ENCODE peak calls at places on chromosomes 5 and 9, in five cellular contexts. U is ascending aorta, O is stomach, T is HCT116, L is A549. J is an unnamed sample.

GRCh38 chr9:112601646-112602045 is 115.0 kb downstream of the KIAA1958 start:
- DNase-seq in U (no peak), T (no peak), L (peak), O (no peak), J (peak)

GRCh38 chr5:95884511-95884910 is 62.0 kb upstream of the GLRX start:
- DNase-seq in U (no peak), L (no peak), O (no peak), T (no peak), J (no peak)

GRCh38 chr5:157612071-157612476 is 36.5 kb upstream of the ADAM19 start:
- DNase-seq in U (no peak), T (no peak), O (no peak), L (no peak), J (no peak)

GRCh38 chr5:116574682-116575634 is at the start of gene SEMA6A:
- DNase-seq in O (peak), L (peak), U (peak), T (peak), J (peak)

GRCh38 chr9:81605154-81605670 is 84.1 kb downstream of the TLE1 start:
- DNase-seq in O (no peak), U (no peak), T (no peak), L (no peak), J (no peak)

GRCh38 chr5:104628906-104629305 is 1066.3 kb upstream of the NUDT12 start:
- DNase-seq in O (no peak), T (no peak), L (no peak), U (no peak), J (no peak)

GRCh38 chr5:151682240-151682639 is 4.5 kb downstream of the SPARC start:
- DNase-seq in L (no peak), U (no peak), O (no peak), T (no peak), J (no peak)

GRCh38 chr5:136128416-136128935 is 4.2 kb upstream of the SMAD5 start:
- DNase-seq in T (no peak), O (no peak), L (no peak), U (no peak), J (no peak)

GRCh38 chr5:179241175-179241574 is 104.1 kb downstream of the ADAMTS2 start:
- DNase-seq in T (no peak), L (no peak), O (no peak), U (no peak), J (no peak)

GRCh38 chr5:51411917-51412316 is 28.7 kb downstream of the ISL1 start:
- DNase-seq in U (no peak), L (no peak), T (no peak), O (no peak), J (no peak)

GRCh38 chr9:3569529-3569928 is 43.7 kb upstream of the RFX3 start:
- DNase-seq in U (no peak), O (no peak), L (no peak), T (no peak), J (no peak)

GRCh38 chr9:127966416-127967150 is 14.2 kb downstream of the EEIG1 start:
- DNase-seq in U (no peak), O (peak), L (no peak), T (no peak), J (no peak)

GRCh38 chr9:127968717-127969383 is 11.9 kb downstream of the EEIG1 start:
- DNase-seq in O (peak), U (no peak), T (peak), L (peak), J (peak)

GRCh38 chr9:127967151-127967809 is 13.5 kb downstream of the EEIG1 start:
- DNase-seq in L (no peak), U (no peak), O (no peak), T (no peak), J (no peak)

GRCh38 chr9:127965953-127966352 is 14.8 kb downstream of the EEIG1 start:
- DNase-seq in U (no peak), T (no peak), O (no peak), L (no peak), J (no peak)

DNA sequence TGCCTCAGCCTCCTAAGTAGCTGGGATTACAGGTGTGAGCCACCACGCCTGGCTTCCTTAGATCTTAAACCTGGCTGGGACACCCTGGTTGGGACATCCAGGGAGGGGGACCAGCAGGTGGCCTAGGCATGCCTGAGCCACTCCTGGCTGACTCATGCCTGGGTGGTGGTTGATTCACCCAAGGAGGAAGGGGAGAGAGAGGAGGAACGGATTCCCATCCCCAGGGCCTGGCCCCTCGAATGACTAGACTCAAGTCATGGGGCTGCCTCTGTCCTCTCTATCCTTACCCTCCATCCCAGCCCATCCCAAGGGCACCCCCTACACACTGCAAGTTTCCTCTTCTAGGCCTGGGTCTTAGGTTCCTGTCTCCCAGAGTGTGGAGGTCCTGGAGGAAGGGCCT is 12.7 kb downstream of the EEIG1 start:
- DNase-seq in T (peak), O (peak), L (peak), U (no peak), J (no peak)
- TF ChIP-seq CTCF in T (no peak), O (no peak), L (no peak), U (no peak), J (no peak)

GRCh38 chr9:70060883-70061507 is 17.3 kb downstream of the MAMDC2 start:
- DNase-seq in U (no peak), T (no peak), L (no peak), O (no peak), J (no peak)
- H3K27ac ChIP-seq in U (no peak), T (no peak), L (no peak), O (no peak), J (no peak)

DNA sequence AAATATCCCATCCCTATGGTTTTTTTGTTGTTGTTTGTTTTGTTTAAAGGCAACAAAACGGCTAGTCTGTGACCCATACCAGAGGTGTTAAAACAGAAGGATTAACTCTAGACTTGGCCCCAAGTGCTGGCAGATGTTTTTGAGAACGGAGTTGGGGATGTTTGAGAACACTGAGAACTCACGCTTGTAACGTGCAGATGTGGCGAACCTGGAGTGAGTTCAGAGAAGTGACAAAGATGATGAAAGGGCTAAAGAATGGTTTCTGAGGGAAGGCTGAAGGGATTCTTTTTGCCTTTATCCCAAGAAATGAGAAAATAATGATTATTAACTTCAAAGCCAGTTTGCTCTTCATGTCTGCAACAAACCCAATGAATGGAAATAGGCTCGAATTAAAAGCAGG is 286.4 kb downstream of the ZNF608 start:
- DNase-seq in T (no peak), O (no peak), L (no peak), U (no peak), J (no peak)
- TF ChIP-seq CTCF in T (no peak), O (no peak), L (no peak), U (no peak), J (no peak)

DNA sequence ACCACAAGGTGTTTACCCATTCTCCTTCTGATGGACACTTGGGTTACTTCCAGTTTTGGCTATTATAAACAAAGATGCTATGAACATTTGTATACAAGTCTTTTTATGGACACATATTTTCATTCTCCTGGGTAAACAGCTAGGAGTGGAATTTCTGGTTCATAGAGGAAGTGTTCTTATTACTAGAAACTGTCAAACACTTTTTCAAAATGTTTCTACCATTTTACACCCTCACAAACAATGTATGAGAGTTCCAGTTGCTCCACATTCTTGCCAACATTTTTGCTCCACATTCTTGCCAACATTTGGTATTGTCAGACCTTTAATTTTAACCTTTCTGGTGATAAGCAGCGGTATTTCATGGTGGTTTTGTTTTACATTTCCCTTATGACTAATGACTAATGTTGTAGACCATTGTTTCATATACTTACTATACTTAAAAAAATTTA is 28.4 kb upstream of the STXBP1 start:
- DNase-seq in U (no peak), O (no peak), T (no peak), L (no peak), J (no peak)
- H3K27ac ChIP-seq in U (peak), O (peak), T (no peak), L (peak), J (no peak)

DNA sequence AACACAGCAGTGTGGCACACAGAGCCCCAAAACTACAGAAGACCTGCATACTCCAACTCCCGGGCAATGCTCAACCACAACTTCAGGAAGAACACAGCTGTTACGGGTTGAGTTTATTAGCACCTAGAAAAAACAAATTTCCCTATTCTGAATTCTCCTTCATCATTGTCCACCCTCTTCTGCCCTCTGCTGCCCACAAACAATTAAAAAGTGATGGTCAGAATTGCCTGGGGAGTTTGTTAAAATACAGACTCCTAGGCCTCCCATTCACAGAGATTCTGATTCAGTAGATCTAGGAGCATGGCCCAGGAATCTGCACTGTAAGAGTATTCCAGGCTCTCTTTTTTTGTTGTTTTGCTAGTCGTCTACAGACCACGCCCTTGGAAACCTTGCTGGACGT is 310.6 kb downstream of the NDUFS4 start:
- DNase-seq in O (no peak), T (peak), U (no peak), L (peak), J (no peak)
- TF ChIP-seq CTCF in O (no peak), T (peak), U (no peak), L (no peak), J (peak)

GRCh38 chr5:113320160-113320816 is 114.5 kb downstream of the TSSK1B start:
- DNase-seq in T (no peak), O (no peak), U (no peak), L (no peak), J (no peak)
- H3K27ac ChIP-seq in T (no peak), O (no peak), U (no peak), L (no peak), J (no peak)

GRCh38 chr9:128259156-128259555 is 16.7 kb downstream of the GOLGA2 start:
- DNase-seq in T (no peak), U (no peak), O (no peak), L (no peak), J (no peak)
- TF ChIP-seq CTCF in T (peak), U (no peak), O (no peak), L (no peak), J (no peak)

GRCh38 chr5:73748510-73749410 is 122.8 kb downstream of the ARHGEF28 start:
- DNase-seq in T (no peak), U (no peak), L (no peak), O (no peak), J (no peak)
- H3K27ac ChIP-seq in T (no peak), U (peak), L (peak), O (peak), J (peak)

J was measured in AG04450.